ENCODE peak calls at places on chromosomes 2 and 18, in five cellular contexts. I, B, P, F and S are unnamed samples.

GRCh38 chr2:101040761-101041160 is 38.7 kb downstream of the RPL31 start:
- DNase-seq in I (no peak), B (no peak), P (no peak), F (no peak), S (no peak)

GRCh38 chr18:9101730-9102390 is 639 bp upstream of the NDUFV2 start:
- DNase-seq in I (no peak), B (no peak), P (no peak), F (peak; percentile 29), S (no peak)

GRCh38 chr2:126518206-126518605 is 137.8 kb upstream of the GYPC start:
- DNase-seq in I (no peak), B (no peak), P (no peak), F (no peak), S (no peak)

GRCh38 chr2:133568172-133568571 is at the start of gene NCKAP5:
- DNase-seq in I (peak; percentile 27), B (peak; percentile 49), P (peak; percentile 69), F (peak; percentile 38), S (no peak)

GRCh38 chr2:100292022-100292580 is 30.2 kb downstream of the LONRF2 start:
- DNase-seq in I (no peak), B (peak; percentile 37), P (no peak), F (peak; percentile 82), S (peak; percentile 75)

GRCh38 chr2:205288681-205289080 is 393.6 kb upstream of the NRP2 start:
- DNase-seq in I (no peak), B (no peak), P (no peak), F (no peak), S (no peak)

GRCh38 chr18:24321071-24321470 is 76.6 kb downstream of the OSBPL1A start:
- DNase-seq in I (no peak), B (no peak), P (no peak), F (no peak), S (no peak)

GRCh38 chr2:37920570-37920969 is 4.5 kb upstream of the RMDN2 start:
- DNase-seq in I (no peak), B (no peak), P (no peak), F (no peak), S (no peak)

GRCh38 chr18:7516505-7517117 is 50.5 kb upstream of the PTPRM start:
- DNase-seq in I (no peak), B (no peak), P (no peak), F (no peak), S (no peak)

GRCh38 chr2:190780594-190780993 is 100.0 kb upstream of the GLS start:
- DNase-seq in I (no peak), B (no peak), P (no peak), F (no peak), S (no peak)

GRCh38 chr18:23095463-23095862 is 39.8 kb upstream of the CABLES1 start:
- DNase-seq in I (no peak), B (no peak), P (no peak), F (no peak), S (no peak)

GRCh38 chr18:23103449-23103848 is 31.8 kb upstream of the CABLES1 start:
- DNase-seq in I (no peak), B (no peak), P (no peak), F (no peak), S (no peak)

GRCh38 chr18:23102498-23103260 is 32.6 kb upstream of the CABLES1 start:
- DNase-seq in I (no peak), B (no peak), P (no peak), F (no peak), S (no peak)

GRCh38 chr18:23094411-23095165 is 40.7 kb upstream of the CABLES1 start:
- DNase-seq in I (no peak), B (no peak), P (no peak), F (no peak), S (no peak)

GRCh38 chr18:23099621-23100020 is 35.7 kb upstream of the CABLES1 start:
- DNase-seq in I (no peak), B (peak; percentile 87), P (peak; percentile 69), F (peak; percentile 55), S (no peak)
- TF ChIP-seq EP300 in I (no peak), B (no peak), P (no peak), F (no peak), S (no peak)

DNA sequence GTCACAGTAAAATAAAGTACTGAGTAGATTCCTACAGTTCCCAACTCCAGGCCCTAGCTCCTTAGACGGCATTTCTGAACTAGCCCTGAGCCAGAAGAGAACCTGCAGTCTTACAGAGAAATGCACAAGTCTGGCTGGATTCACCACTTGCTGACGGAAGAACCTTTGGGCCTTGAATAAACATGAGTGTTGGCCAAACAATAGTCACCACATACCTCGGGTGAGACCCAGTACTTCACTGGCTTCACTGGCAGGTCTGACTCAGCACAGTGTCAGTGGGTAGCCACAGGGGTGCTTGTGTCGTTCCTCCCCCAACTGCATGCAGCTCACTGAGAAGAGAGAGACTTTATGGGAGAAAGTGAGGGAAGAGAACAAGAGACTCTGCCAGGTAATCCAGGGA is 88.9 kb downstream of the TMEM185B start:
- DNase-seq in I (no peak), B (no peak), P (no peak), F (peak; percentile 27), S (no peak)
- TF ChIP-seq POLR2A in I (no peak), B (no peak), P (no peak), F (no peak), S (no peak)

GRCh38 chr2:43168016-43168369 is 58.4 kb downstream of the ZFP36L2 start:
- DNase-seq in I (no peak), B (no peak), P (no peak), F (no peak), S (no peak)

GRCh38 chr2:43169987-43170732 is 56.2 kb downstream of the ZFP36L2 start:
- DNase-seq in I (no peak), B (peak; percentile 65), P (peak; percentile 85), F (no peak), S (no peak)

GRCh38 chr2:43170733-43171101 is 55.7 kb downstream of the ZFP36L2 start:
- DNase-seq in I (no peak), B (no peak), P (peak; percentile 25), F (no peak), S (no peak)

GRCh38 chr2:43171789-43172188 is 54.6 kb downstream of the ZFP36L2 start:
- DNase-seq in I (peak; percentile 66), B (peak; percentile 53), P (peak; percentile 61), F (no peak), S (peak; percentile 53)

DNA sequence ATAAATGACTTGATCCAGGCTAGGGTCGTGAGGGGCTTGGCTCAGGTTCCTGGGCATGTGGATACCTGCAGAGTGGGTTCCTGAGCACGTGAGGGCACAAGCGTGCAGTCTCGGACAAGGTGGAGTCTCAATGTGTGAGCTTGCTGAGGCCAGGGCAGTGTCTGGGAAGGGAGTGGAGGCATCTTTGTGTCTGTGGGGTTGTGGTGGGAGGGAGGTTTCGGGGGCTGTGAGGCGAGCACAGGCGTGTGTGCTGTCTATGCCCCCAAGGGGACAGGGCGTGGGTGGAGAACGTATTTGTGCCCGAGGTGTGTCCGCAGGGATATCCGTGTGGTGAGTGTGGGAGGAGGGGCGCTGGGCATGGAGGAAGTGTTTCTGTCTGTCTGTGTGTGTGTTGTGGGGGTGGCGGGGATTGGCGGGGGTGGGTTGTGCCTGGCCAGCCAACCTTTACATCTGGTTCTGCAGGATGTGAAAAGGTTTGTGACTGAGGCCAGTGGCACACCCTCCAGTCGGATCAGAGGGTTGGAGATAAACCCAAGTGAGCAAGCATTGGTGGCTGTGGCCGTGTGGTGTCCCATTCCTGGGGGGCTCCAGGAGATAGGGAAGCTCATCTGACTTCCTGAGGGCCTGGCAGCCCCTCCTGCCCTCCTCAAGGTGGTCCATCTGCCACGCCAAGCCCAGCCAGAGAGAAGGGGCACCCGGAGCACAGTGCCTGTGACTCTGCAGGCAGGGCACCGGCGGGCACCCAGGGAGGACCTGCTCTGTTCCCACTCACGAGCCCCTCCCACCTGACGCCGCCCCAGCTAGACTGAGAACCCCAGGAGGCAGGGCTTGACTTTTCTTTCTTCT is 57.1 kb downstream of the ZFP36L2 start:
- DNase-seq in I (no peak), B (peak; percentile 80), P (peak; percentile 91), F (no peak), S (no peak)
- TF ChIP-seq EP300 in I (no peak), B (no peak), P (peak; percentile 27), F (no peak), S (no peak)

GRCh38 chr2:27496357-27497287 is at the start of gene GCKR:
- DNase-seq in I (no peak), B (peak; percentile 70), P (no peak), F (no peak), S (no peak)
- TF ChIP-seq POLR2A in I (no peak), B (no peak), P (no peak), F (no peak), S (no peak)

GRCh38 chr2:223297788-223298187 is 245.8 kb downstream of the KCNE4 start:
- DNase-seq in I (no peak), B (no peak), P (no peak), F (no peak), S (no peak)
- TF ChIP-seq EP300 in I (no peak), B (no peak), P (no peak), F (no peak), S (no peak)

DNA sequence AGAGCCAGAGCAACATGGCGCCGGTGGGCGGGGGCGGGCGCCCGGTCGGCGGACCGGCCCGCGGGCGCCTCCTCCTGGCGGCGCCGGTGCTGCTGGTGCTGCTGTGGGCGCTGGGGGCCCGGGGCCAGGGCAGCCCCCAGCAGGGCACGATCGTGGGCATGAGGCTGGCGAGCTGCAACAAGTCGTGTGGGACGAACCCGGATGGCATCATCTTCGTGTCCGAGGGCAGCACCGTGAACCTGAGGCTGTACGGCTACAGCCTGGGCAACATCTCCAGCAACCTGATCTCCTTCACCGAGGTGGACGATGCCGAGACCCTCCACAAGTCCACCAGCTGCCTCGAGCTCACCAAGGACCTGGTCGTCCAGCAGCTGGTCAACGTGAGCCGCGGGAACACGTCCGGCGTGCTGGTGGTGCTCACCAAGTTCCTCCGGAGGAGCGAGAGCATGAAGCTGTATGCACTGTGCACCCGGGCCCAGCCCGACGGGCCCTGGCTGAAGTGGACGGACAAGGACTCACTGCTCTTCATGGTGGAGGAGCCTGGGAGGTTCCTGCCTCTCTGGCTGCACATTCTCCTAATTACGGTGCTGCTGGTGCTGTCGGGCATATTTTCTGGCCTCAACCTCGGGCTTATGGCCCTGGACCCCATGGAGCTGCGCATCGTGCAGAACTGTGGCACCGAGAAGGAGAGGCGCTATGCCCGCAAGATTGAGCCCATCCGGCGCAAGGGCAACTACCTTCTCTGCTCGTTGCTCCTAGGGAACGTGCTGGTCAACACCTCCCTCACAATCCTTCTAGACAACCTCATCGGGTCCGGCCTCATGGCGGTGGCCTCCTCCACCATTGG is 507 bp downstream of the CNNM4 start:
- DNase-seq in I (no peak), B (peak; percentile 43), P (peak; percentile 54), F (no peak), S (no peak)
- TF ChIP-seq POLR2A in I (no peak), B (no peak), P (peak; percentile 20), F (no peak), S (no peak)

GRCh38 chr2:176934869-176935415 is 277.7 kb upstream of the HNRNPA3 start:
- DNase-seq in I (no peak), B (no peak), P (no peak), F (no peak), S (no peak)

GRCh38 chr2:176934131-176934530 is 278.5 kb upstream of the HNRNPA3 start:
- DNase-seq in I (no peak), B (no peak), P (no peak), F (no peak), S (no peak)

GRCh38 chr2:176936410-176936809 is 276.2 kb upstream of the HNRNPA3 start:
- DNase-seq in I (no peak), B (no peak), P (no peak), F (no peak), S (no peak)

GRCh38 chr2:176935543-176936102 is 277.0 kb upstream of the HNRNPA3 start:
- DNase-seq in I (no peak), B (no peak), P (no peak), F (no peak), S (no peak)

GRCh38 chr2:176931588-176932563 is 280.7 kb upstream of the HNRNPA3 start:
- DNase-seq in I (no peak), B (no peak), P (no peak), F (peak; percentile 11), S (no peak)
- TF ChIP-seq EP300 in I (no peak), B (no peak), P (no peak), F (no peak), S (no peak)